ENCODE peak calls at places on chromosomes 11 and 22, in ten cellular contexts. S is fibroblast of lung, A is spleen, Y is tibial nerve, D is transverse colon, J is HFF-Myc, X is kidney epithelial cell, B is GM23338, M is AG09309, T is psoas muscle. E is an unnamed sample.

GRCh38 chr11:113773092-113773415 is 438 bp downstream of the ZW10 start:
- DNase-seq in M (no peak), S (peak), B (peak), D (peak), J (no peak), Y (no peak), X (no peak), T (no peak), A (no peak), E (peak)

GRCh38 chr11:86722041-86722440 is 49.6 kb upstream of the ME3 start:
- DNase-seq in B (no peak), M (no peak), J (no peak), Y (no peak), S (peak), D (no peak), X (no peak), T (no peak), A (no peak), E (peak)

GRCh38 chr22:20176421-20177060 is 25.7 kb upstream of the CCDC188 start:
- DNase-seq in T (no peak), A (no peak), M (no peak), S (no peak), J (no peak), D (no peak), Y (no peak), X (no peak), B (no peak), E (no peak)

GRCh38 chr11:208177-208916 is 839 bp downstream of the RIC8A start:
- DNase-seq in A (peak), X (no peak), D (peak), Y (peak), M (no peak), S (peak), J (no peak), T (peak), B (peak), E (peak)

GRCh38 chr11:103844327-103845215 is 191.9 kb upstream of the DDI1 start:
- DNase-seq in T (no peak), D (peak), S (no peak), B (no peak), Y (no peak), X (no peak), M (no peak), J (no peak), A (no peak), E (no peak)

GRCh38 chr11:100578966-100579365 is 108.1 kb upstream of the ARHGAP42 start:
- DNase-seq in B (peak), X (peak), Y (no peak), T (no peak), M (no peak), D (no peak), S (peak), J (no peak), A (no peak), E (no peak)

GRCh38 chr11:21615871-21616270 is 577.0 kb upstream of the ANO5 start:
- DNase-seq in B (no peak), T (no peak), M (no peak), A (no peak), X (no peak), Y (no peak), S (no peak), J (no peak), D (no peak), E (no peak)

GRCh38 chr11:112343368-112344039 is 82.8 kb upstream of the PLET1 start:
- DNase-seq in J (no peak), T (no peak), B (no peak), D (no peak), S (no peak), A (no peak), M (no peak), Y (no peak), X (no peak), E (peak)

GRCh38 chr11:68371176-68372041 is 59.0 kb downstream of the LRP5 start:
- DNase-seq in B (no peak), T (no peak), S (peak), M (no peak), Y (no peak), A (no peak), X (no peak), J (no peak), D (peak), E (peak)

GRCh38 chr11:91513734-91514133 is 710.9 kb upstream of the FAT3 start:
- DNase-seq in S (no peak), X (no peak), A (no peak), J (no peak), D (no peak), T (no peak), Y (no peak), B (peak), M (no peak), E (no peak)

GRCh38 chr11:130585545-130585944 is 137.1 kb downstream of the ADAMTS15 start:
- DNase-seq in Y (no peak), S (peak), X (peak), T (no peak), A (no peak), B (peak), J (no peak), D (no peak), M (no peak), E (peak)

GRCh38 chr11:93166194-93166593 is 31.6 kb downstream of the SLC36A4 start:
- DNase-seq in M (no peak), B (no peak), X (no peak), S (no peak), D (no peak), T (no peak), Y (no peak), J (no peak), A (no peak), E (no peak)

GRCh38 chr22:49765091-49765771 is 62.4 kb downstream of the BRD1 start:
- DNase-seq in D (peak), S (no peak), X (no peak), B (no peak), M (no peak), T (peak), A (peak), J (no peak), Y (peak), E (no peak)

GRCh38 chr11:19597876-19598275 is 114.8 kb upstream of the NAV2 start:
- DNase-seq in X (no peak), D (no peak), T (no peak), J (no peak), B (no peak), M (no peak), S (peak), A (no peak), Y (no peak), E (no peak)

GRCh38 chr11:62727007-62727832 is at the start of gene HNRNPUL2:
- DNase-seq in D (peak), T (peak), J (peak), M (peak), B (peak), Y (peak), A (peak), X (peak), S (peak), E (peak)

GRCh38 chr22:43159484-43160178 is 8.3 kb downstream of the TSPO start:
- DNase-seq in Y (no peak), J (no peak), X (no peak), M (no peak), D (peak), A (peak), S (no peak), T (no peak), B (peak), E (peak)

GRCh38 chr11:61587951-61588695 is 7.2 kb upstream of the SYT7 start:
- DNase-seq in Y (no peak), J (no peak), M (no peak), T (peak), D (peak), X (no peak), A (peak), B (peak), S (no peak), E (no peak)

GRCh38 chr11:5631426-5631825 is 6.6 kb downstream of the TRIM34 start:
- DNase-seq in J (no peak), X (no peak), B (no peak), T (no peak), S (no peak), Y (no peak), M (no peak), A (no peak), D (no peak), E (no peak)

GRCh38 chr22:20956258-20957117 is 10.6 kb upstream of the AIFM3 start:
- DNase-seq in X (no peak), D (peak), Y (no peak), B (peak), S (peak), J (no peak), M (no peak), T (peak), A (no peak), E (peak)

GRCh38 chr11:134443246-134443645 is 31.2 kb upstream of the B3GAT1 start:
- DNase-seq in B (no peak), X (no peak), D (no peak), M (no peak), Y (no peak), S (no peak), A (no peak), J (no peak), T (no peak), E (no peak)

GRCh38 chr11:24233041-24233440 is 263.8 kb upstream of the LUZP2 start:
- DNase-seq in X (no peak), Y (no peak), D (no peak), A (no peak), S (peak), J (no peak), T (no peak), M (no peak), B (no peak), E (no peak)

GRCh38 chr11:124863137-124863825 is 2.0 kb upstream of the ROBO3 start:
- DNase-seq in B (peak), J (no peak), T (no peak), D (no peak), S (peak), Y (no peak), X (no peak), A (no peak), M (no peak), E (peak)

GRCh38 chr11:69916806-69917387 is 97.7 kb upstream of the FGF3 start:
- DNase-seq in S (no peak), J (no peak), T (no peak), Y (no peak), M (no peak), B (no peak), X (no peak), D (peak), A (no peak), E (no peak)

GRCh38 chr22:35352214-35353111 is 28.4 kb upstream of the HMOX1 start:
- DNase-seq in Y (peak), T (peak), J (no peak), S (peak), M (no peak), X (no peak), A (peak), B (peak), D (peak), E (peak)

GRCh38 chr11:71311928-71312510 is 59.6 kb upstream of the SHANK2 start:
- DNase-seq in B (no peak), J (no peak), S (no peak), X (no peak), A (peak), T (no peak), D (peak), Y (no peak), M (no peak), E (no peak)

GRCh38 chr11:61294717-61295595 is at the start of gene VWCE:
- DNase-seq in B (peak), M (no peak), D (peak), Y (no peak), A (peak), J (no peak), X (no peak), S (peak), T (peak), E (peak)

GRCh38 chr11:62392506-62392905 is 26.3 kb upstream of the SCGB1A1 start:
- DNase-seq in D (no peak), X (no peak), Y (no peak), A (no peak), B (no peak), M (no peak), S (no peak), T (no peak), J (no peak), E (no peak)

GRCh38 chr22:17832665-17833064 is 58.4 kb upstream of the BID start:
- DNase-seq in Y (no peak), M (no peak), D (peak), S (no peak), B (no peak), X (no peak), T (no peak), J (no peak), A (no peak), E (no peak)

GRCh38 chr22:24512043-24512442 is 16.9 kb downstream of the UPB1 start:
- DNase-seq in Y (no peak), J (no peak), X (no peak), A (no peak), D (no peak), S (no peak), B (no peak), T (no peak), M (no peak), E (no peak)

GRCh38 chr22:24515025-24515338 is 19.9 kb downstream of the UPB1 start:
- DNase-seq in Y (no peak), M (no peak), J (no peak), B (no peak), S (no peak), A (no peak), X (no peak), T (no peak), D (no peak), E (no peak)

GRCh38 chr22:24516301-24516737 is 21.2 kb downstream of the UPB1 start:
- DNase-seq in D (no peak), T (no peak), Y (no peak), A (no peak), M (peak), S (peak), X (peak), J (no peak), B (peak), E (peak)

GRCh38 chr22:24513706-24514240 is 18.6 kb downstream of the UPB1 start:
- DNase-seq in D (no peak), T (no peak), M (no peak), Y (no peak), X (no peak), A (no peak), J (no peak), S (no peak), B (no peak), E (no peak)

DNA sequence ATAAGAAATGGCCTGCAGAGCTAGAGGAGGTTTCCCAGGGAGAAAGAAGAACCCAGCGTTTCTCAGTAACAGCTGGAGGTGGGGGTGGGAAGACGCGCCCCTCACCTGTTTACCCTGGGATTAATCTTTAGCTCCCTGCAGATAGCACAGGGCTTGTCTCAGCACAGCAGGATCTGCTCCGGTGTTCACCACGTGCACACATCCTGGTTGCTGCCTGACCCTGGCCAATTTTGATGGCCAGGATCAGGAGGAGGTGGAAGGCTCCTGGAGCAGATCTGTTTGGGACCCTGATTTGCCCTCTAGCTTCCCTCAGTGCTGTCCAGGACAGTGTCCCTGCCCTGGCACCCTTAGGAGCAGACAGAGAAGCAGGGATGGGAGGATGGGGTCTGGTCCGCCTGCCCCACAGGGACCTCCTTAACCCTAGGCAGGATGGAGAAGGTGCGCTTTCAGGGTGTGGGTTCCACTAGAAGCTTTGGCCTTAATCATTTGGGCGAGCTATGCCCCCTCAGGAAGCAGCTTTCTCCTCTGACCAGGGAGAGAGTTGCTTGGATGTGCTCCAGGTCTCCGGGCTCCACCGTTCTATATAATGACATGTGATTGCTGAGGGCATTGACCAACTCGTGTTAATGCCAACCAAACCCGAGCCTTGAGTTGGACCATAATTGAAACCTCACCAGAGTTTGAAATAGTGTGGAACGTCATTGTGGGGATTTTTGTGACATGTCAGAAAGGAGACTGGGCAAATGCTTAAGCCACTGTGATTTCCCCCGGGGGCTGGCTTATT is 19.3 kb downstream of the UPB1 start:
- DNase-seq in J (no peak), M (no peak), S (no peak), T (no peak), A (no peak), Y (no peak), D (peak), X (no peak), B (no peak), E (no peak)
- H3K4me3 ChIP-seq in J (no peak), M (no peak), S (no peak), T (no peak), A (no peak), Y (no peak), D (no peak), X (no peak), B (no peak), E (no peak)

DNA sequence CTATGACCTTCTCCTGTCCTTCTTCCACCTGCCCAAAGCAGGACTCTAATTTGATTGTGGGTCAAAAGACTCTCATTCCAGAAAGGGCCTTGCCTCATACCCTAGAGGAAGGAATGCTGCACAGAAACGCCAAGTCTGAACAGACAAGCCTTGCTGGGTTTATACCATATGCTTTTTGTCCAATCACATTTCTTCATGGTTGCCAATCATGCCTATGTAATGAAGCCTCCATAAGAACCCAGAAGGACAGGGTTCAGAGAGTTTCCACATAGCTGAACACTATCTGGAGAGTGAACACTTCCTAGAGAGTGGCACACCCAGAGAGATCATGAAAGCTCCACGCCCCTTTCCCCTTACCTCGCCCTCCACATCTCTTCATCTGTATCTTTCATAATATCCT is 4.8 kb upstream of the SAA2 start:
- DNase-seq in S (no peak), D (no peak), T (no peak), B (no peak), M (no peak), J (no peak), Y (no peak), A (no peak), X (no peak), E (no peak)
- TF ChIP-seq CTCF in S (no peak), D (no peak), T (no peak), B (no peak), M (peak), J (no peak), Y (no peak), A (no peak), X (no peak), E (no peak)

GRCh38 chr11:105799263-105799662 is 189.4 kb downstream of the GRIA4 start:
- DNase-seq in A (no peak), T (no peak), B (no peak), X (no peak), J (no peak), Y (no peak), D (no peak), S (no peak), M (no peak), E (no peak)
- H3K4me3 ChIP-seq in A (no peak), T (no peak), B (no peak), X (no peak), J (no peak), Y (no peak), D (no peak), S (no peak), M (no peak), E (no peak)

GRCh38 chr11:106076923-106077608 is at the start of gene KBTBD3:
- DNase-seq in J (peak), S (peak), Y (peak), D (peak), T (peak), B (peak), X (peak), A (peak), M (peak), E (peak)
- TF ChIP-seq CTCF in J (peak), S (peak), Y (peak), D (no peak), T (peak), B (peak), X (peak), A (peak), M (peak), E (peak)

DNA sequence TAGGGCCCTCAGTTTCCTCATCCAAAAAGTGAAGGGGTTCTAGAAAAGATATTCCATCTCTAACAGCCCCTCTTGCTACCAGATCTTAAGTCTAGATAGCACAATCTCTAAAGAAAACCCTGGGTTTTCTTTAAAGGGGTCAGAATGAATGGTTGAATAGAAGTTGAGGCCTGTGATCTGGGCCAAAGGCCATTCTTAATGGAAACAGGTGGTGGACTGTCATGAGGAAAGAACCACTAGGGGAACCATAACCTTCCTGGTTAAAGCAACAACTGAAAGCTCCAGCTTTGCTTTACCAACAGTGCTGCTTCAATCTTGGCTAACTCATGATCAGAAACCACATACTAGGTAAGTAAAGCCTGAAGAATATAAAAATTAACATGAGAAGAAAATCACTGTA is 1.8 kb downstream of the CELF1 start:
- DNase-seq in X (no peak), D (no peak), Y (no peak), B (peak), S (peak), T (no peak), J (no peak), M (no peak), A (no peak), E (no peak)
- H3K4me3 ChIP-seq in X (no peak), D (no peak), Y (peak), B (peak), S (peak), T (peak), J (peak), M (no peak), A (peak), E (no peak)

DNA sequence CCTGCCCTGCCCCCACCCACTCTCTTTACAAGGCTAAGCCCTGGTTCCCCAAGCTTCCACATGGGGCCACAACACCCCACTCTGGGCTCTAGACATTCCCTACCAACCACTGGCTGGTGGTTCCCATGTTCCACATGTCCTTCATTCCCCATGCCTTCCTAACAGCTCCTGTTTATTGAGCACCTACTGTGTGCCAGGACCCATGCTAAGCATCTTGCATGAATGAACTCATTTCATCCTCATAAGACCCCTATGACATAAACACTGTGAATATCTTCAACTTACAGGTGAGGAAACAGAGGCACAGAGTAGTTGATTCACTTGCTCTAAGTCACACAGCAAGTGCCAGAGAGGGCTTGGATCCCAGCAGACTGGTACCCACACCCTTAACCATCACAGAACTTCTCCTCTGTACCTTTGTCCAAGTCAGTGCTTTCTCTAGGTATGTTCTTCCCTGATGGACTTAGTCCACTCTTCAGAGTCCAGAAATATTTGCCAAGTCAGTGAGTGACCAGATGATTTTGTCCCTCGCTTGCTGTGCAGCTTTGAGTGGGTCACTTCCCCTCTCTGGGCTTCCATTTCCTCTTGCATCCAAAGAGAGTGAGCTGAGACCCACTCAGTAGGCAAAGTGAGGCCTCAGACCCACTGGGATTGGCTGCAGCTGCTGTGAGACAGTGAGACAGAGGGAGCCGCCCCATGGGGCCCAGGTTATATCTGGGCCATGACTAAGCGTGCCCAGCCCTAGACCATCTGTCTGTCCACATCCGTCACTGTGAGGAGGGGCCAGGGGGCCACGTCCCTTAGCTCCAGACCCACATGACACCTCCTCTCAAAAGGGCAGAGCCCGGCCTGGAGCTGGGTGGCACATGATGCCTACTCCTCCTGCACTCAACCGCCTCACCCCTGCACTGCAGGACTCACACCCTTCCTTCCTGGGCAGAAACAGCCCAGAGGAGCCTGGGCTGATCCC is 132.4 kb downstream of the MN1 start:
- DNase-seq in X (no peak), B (peak), A (peak), M (no peak), T (peak), S (peak), D (peak), J (no peak), Y (no peak), E (peak)
- TF ChIP-seq CTCF in X (no peak), B (no peak), A (no peak), M (no peak), T (no peak), S (no peak), D (no peak), J (no peak), Y (no peak), E (no peak)